ENCODE peak calls at places on chromosomes 16 and 17, in four cellular contexts. B, M, L and R are unnamed samples.
A peak's percentile ranks its signal among the peaks of the same experiment; 100 is the strongest.

GRCh38 chr16:84786605-84787302 is 33.0 kb upstream of the CRISPLD2 start:
- DNase-seq in L (no peak), B (no peak), M (no peak), R (no peak)

GRCh38 chr17:37060966-37061365 is 112.2 kb downstream of the AATF start:
- DNase-seq in B (no peak), M (no peak), L (no peak), R (no peak)

GRCh38 chr16:72182976-72183375 is 11.0 kb upstream of the PMFBP1 start:
- DNase-seq in L (peak; percentile 35), M (no peak), B (no peak), R (no peak)

GRCh38 chr17:45385331-45385997 is 47.2 kb downstream of the ARHGAP27 start:
- DNase-seq in B (peak; percentile 84), M (peak; percentile 56), L (peak; percentile 68), R (no peak)

GRCh38 chr17:76872221-76872873 is 4.1 kb downstream of the MGAT5B start:
- DNase-seq in M (peak; percentile 93), L (no peak), B (no peak), R (no peak)

GRCh38 chr17:72502111-72502939 is 381.5 kb downstream of the SOX9 start:
- DNase-seq in L (no peak), B (peak; percentile 41), M (no peak), R (no peak)

GRCh38 chr16:66427451-66427860 is 361 bp downstream of the BEAN1 start:
- DNase-seq in B (peak; percentile 60), M (no peak), L (no peak), R (no peak)

GRCh38 chr16:57998484-57998883 is 2.0 kb downstream of the ZNF319 start:
- DNase-seq in M (no peak), B (no peak), L (peak; percentile 76), R (peak; percentile 46)

GRCh38 chr16:23803591-23804123 is 32.1 kb upstream of the PRKCB start:
- DNase-seq in M (peak; percentile 2), L (peak; percentile 45), B (peak; percentile 38), R (no peak)

GRCh38 chr17:48153711-48154642 is 46.4 kb downstream of the SNX11 start:
- DNase-seq in M (no peak), L (no peak), B (peak; percentile 51), R (no peak)

GRCh38 chr17:76267051-76267576 is 2.0 kb downstream of the UBALD2 start:
- DNase-seq in M (no peak), L (no peak), B (no peak), R (no peak)

GRCh38 chr17:49715221-49715620 is 7.5 kb upstream of the SLC35B1 start:
- DNase-seq in M (no peak), B (no peak), L (no peak), R (no peak)

GRCh38 chr17:65633988-65634387 is 72.5 kb upstream of the AXIN2 start:
- DNase-seq in M (no peak), L (no peak), B (no peak), R (no peak)

GRCh38 chr16:81491522-81492188 is 47.0 kb downstream of the CMIP start:
- DNase-seq in L (no peak), B (no peak), M (peak; percentile 50), R (no peak)

GRCh38 chr16:76910931-76911330 is 280.1 kb upstream of the MON1B start:
- DNase-seq in B (no peak), M (peak; percentile 65), L (no peak), R (no peak)

GRCh38 chr17:75507712-75508111 is 7.6 kb downstream of the CASKIN2 start:
- DNase-seq in B (peak; percentile 65), L (no peak), M (no peak), R (no peak)

GRCh38 chr16:68264128-68265077 is at the start of gene SLC7A6:
- DNase-seq in M (no peak), L (peak; percentile 77), B (peak; percentile 90), R (no peak)

GRCh38 chr17:62343764-62344163 is 36.6 kb upstream of the EFCAB3 start:
- DNase-seq in M (no peak), L (no peak), B (no peak), R (no peak)

GRCh38 chr16:48067388-48067787 is 88.4 kb downstream of the ABCC12 start:
- DNase-seq in M (no peak), B (no peak), L (no peak), R (no peak)

GRCh38 chr17:22506861-22507260 is 814.5 kb downstream of the KCNJ18 start:
- DNase-seq in B (no peak), M (no peak), L (no peak), R (no peak)

GRCh38 chr17:9346296-9346926 is 229.2 kb downstream of the STX8 start:
- DNase-seq in L (no peak), B (no peak), M (peak; percentile 44), R (no peak)

GRCh38 chr17:48503747-48504146 is 27.1 kb downstream of the HOXB1 start:
- DNase-seq in B (no peak), M (no peak), L (no peak), R (no peak)

GRCh38 chr17:63435681-63436522 is 10.2 kb downstream of the CYB561 start:
- DNase-seq in M (no peak), B (no peak), L (no peak), R (no peak)

GRCh38 chr17:45333702-45334092 is 16.9 kb upstream of the MAP3K14 start:
- DNase-seq in M (no peak), L (no peak), B (no peak), R (no peak)

GRCh38 chr17:81898029-81898866 is 3.8 kb upstream of the NPB start:
- DNase-seq in L (no peak), B (no peak), M (peak; percentile 90), R (no peak)

GRCh38 chr17:74049167-74049797 is 154.2 kb upstream of the RPL38 start:
- DNase-seq in M (no peak), L (no peak), B (peak; percentile 70), R (no peak)

GRCh38 chr16:19348578-19349315 is 63.2 kb downstream of the CLEC19A start:
- DNase-seq in B (peak; percentile 70), L (no peak), M (no peak), R (no peak)

GRCh38 chr17:48619821-48620496 is 4.9 kb upstream of the HOXB8 start:
- DNase-seq in B (no peak), L (no peak), M (no peak), R (no peak)

GRCh38 chr16:55351936-55352335 is 27.9 kb downstream of the IRX6 start:
- DNase-seq in M (no peak), L (no peak), B (no peak), R (no peak)